ENCODE peak calls at places on chromosomes 11 and 22, in six cellular contexts. T is thyroid gland, L is fibroblast of lung, A is SJSA1, R is WERI-Rb-1, J is HCT116. D is an unnamed sample.
A peak's percentile ranks its signal among the peaks of the same experiment; 100 is the strongest.

GRCh38 chr11:117986981-117987495 is 844 bp downstream of the IL10RA start:
- DNase-seq in T (no peak), L (no peak), A (no peak), R (no peak), J (no peak), D (peak; percentile 28)

GRCh38 chr11:75275581-75275980 is 35.0 kb downstream of the TPBGL start:
- DNase-seq in T (peak; percentile 33), L (no peak), A (no peak), R (peak; percentile 44), J (no peak), D (peak; percentile 40)

GRCh38 chr11:97118756-97119155 is 728.9 kb downstream of the JRKL start:
- DNase-seq in T (no peak), L (no peak), A (no peak), R (no peak), J (no peak), D (no peak)

GRCh38 chr22:24305260-24305692 is 34.6 kb downstream of the SPECC1L start:
- DNase-seq in T (no peak), L (no peak), A (no peak), R (no peak), J (no peak), D (no peak)

GRCh38 chr11:122127020-122127419 is 11.0 kb upstream of the BLID start:
- DNase-seq in T (no peak), L (no peak), A (no peak), R (no peak), J (no peak), D (no peak)

GRCh38 chr11:78722786-78723185 is 148.1 kb upstream of the NARS2 start:
- DNase-seq in T (no peak), L (no peak), A (no peak), R (no peak), J (no peak), D (no peak)

GRCh38 chr11:92978226-92979111 is 9.0 kb downstream of the MTNR1B start:
- DNase-seq in T (peak; percentile 89), L (peak; percentile 11), A (no peak), R (no peak), J (no peak), D (no peak)

GRCh38 chr11:109123811-109124787 is 297.9 kb upstream of the C11orf87 start:
- DNase-seq in T (peak; percentile 54), L (no peak), A (no peak), R (no peak), J (no peak), D (no peak)

GRCh38 chr11:85947431-85948272 is 92.5 kb downstream of the CCDC83 start:
- DNase-seq in T (no peak), L (peak; percentile 97), A (no peak), R (no peak), J (no peak), D (no peak)

GRCh38 chr11:22884268-22884667 is 24.0 kb upstream of the CCDC179 start:
- DNase-seq in T (no peak), L (no peak), A (no peak), R (no peak), J (no peak), D (no peak)

GRCh38 chr11:32435152-32435480 is 223 bp downstream of the WT1 start:
- DNase-seq in T (no peak), L (no peak), A (no peak), R (no peak), J (no peak), D (no peak)

GRCh38 chr11:74866557-74866956 is 82.3 kb downstream of the XRRA1 start:
- DNase-seq in T (no peak), L (no peak), A (no peak), R (no peak), J (no peak), D (no peak)

DNA sequence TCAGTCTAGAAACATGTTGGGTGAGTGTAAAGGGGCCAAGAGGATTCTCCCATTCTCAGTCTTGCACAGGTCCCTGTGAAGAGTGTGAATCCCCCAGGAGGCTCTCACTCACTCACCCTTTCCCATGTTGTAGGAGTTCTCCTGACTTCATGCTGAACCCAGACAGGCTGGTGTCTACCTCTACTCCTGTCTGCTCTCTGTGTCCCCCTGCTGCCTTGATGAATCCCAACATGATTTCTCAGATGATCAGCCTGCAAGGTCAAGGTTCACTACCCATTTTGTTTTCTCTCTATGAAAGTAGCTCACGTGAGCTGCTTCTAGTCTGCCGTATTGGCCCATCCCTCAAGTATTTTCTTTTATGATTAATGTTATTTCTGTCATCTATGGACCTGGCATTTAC is 500.6 kb downstream of the ETS1 start:
- DNase-seq in T (no peak), L (no peak), A (no peak), R (no peak), J (no peak), D (no peak)
- H3K27ac ChIP-seq in T (no peak overlapping the region), L (no peak overlapping the region), A (no peak overlapping the region), R (no peak overlapping the region), J (no peak overlapping the region), D (no peak overlapping the region)

GRCh38 chr22:31105282-31105929 is 2.0 kb downstream of the SELENOM start:
- DNase-seq in T (no peak), L (no peak), A (no peak), R (no peak), J (no peak), D (no peak)
- H3K27ac ChIP-seq in T (peak overlapping the region; percentile 93), L (peak overlapping the region; percentile 99), A (no peak overlapping the region), R (no peak overlapping the region), J (peak overlapping the region; percentile 75), D (no peak overlapping the region)

GRCh38 chr11:128948583-128948982 is 5.9 kb upstream of the TP53AIP1 start:
- DNase-seq in T (no peak), L (no peak), A (no peak), R (peak; percentile 30), J (no peak), D (no peak)
- H3K27ac ChIP-seq in T (no peak overlapping the region), L (no peak overlapping the region), A (no peak overlapping the region), R (no peak overlapping the region), J (no peak overlapping the region), D (no peak overlapping the region)

DNA sequence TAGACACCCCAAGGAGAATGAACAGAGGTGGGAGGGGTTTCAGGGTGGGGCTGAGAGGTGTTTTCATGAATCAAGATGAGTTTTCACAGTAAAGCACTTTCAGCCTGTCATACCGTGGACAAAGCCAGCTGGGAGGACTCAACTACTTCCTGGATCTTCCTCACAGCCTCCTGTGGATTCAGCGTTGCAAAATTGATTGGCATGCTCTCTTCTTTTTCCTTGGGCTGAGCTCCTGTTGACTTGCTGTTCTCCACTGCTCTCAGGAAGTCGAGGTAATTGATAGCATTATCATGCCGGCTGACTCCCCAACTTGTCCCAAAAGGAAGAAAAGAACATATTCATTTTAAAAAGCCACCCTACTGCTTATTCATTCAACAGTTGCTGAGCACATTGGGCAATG is 168.5 kb downstream of the MPPED1 start:
- DNase-seq in T (no peak), L (no peak), A (no peak), R (no peak), J (no peak), D (no peak)
- H3K27ac ChIP-seq in T (no peak overlapping the region), L (no peak overlapping the region), A (no peak overlapping the region), R (no peak overlapping the region), J (no peak overlapping the region), D (no peak overlapping the region)

GRCh38 chr11:72084960-72085359 is 4.3 kb downstream of the LRRC51 start:
- DNase-seq in T (no peak), L (no peak), A (no peak), R (no peak), J (no peak), D (no peak)
- H3K27ac ChIP-seq in T (no peak overlapping the region), L (no peak overlapping the region), A (no peak overlapping the region), R (no peak overlapping the region), J (no peak overlapping the region), D (no peak overlapping the region)

GRCh38 chr22:26484360-26484706 is 656 bp downstream of the SRRD start:
- DNase-seq in T (no peak), L (peak; percentile 23), A (no peak), R (no peak), J (no peak), D (no peak)
- H3K27ac ChIP-seq in T (peak overlapping the region; percentile 90), L (peak overlapping the region; percentile 93), A (peak overlapping the region; percentile 89), R (peak overlapping the region; percentile 86), J (peak overlapping the region; percentile 79), D (peak overlapping the region; percentile 87)

GRCh38 chr11:88307749-88308425 is 29.6 kb downstream of the CTSC start:
- DNase-seq in T (no peak), L (no peak), A (no peak), R (no peak), J (no peak), D (no peak)

GRCh38 chr11:88310246-88310645 is 27.3 kb downstream of the CTSC start:
- DNase-seq in T (no peak), L (no peak), A (no peak), R (no peak), J (no peak), D (no peak)

GRCh38 chr11:88306785-88307184 is 30.8 kb downstream of the CTSC start:
- DNase-seq in T (no peak), L (no peak), A (no peak), R (no peak), J (no peak), D (no peak)

GRCh38 chr11:88305430-88305829 is 32.1 kb downstream of the CTSC start:
- DNase-seq in T (no peak), L (no peak), A (no peak), R (no peak), J (no peak), D (no peak)

GRCh38 chr11:88308576-88308975 is 29.0 kb downstream of the CTSC start:
- DNase-seq in T (no peak), L (no peak), A (no peak), R (no peak), J (no peak), D (no peak)
- H3K27ac ChIP-seq in T (no peak overlapping the region), L (no peak overlapping the region), A (no peak overlapping the region), R (no peak overlapping the region), J (no peak overlapping the region), D (no peak overlapping the region)

GRCh38 chr22:38873469-38874411 is 1.7 kb upstream of the CBX6 start:
- DNase-seq in T (peak; percentile 72), L (no peak), A (no peak), R (no peak), J (no peak), D (no peak)
- H3K27ac ChIP-seq in T (peak overlapping the region; percentile 97), L (no peak overlapping the region), A (no peak overlapping the region), R (peak overlapping the region; percentile 94), J (no peak overlapping the region), D (peak overlapping the region; percentile 25)